ENCODE peak calls at places on chromosomes 6 and 20, in seven cellular contexts. I, M, Z, R, P, B and L are unnamed samples.

GRCh38 chr6:124660185-124660584 is 302.1 kb upstream of the RNF217 start:
- DNase-seq in I (no peak), M (no peak), Z (no peak), R (peak; percentile 76), P (no peak), B (no peak), L (no peak)

GRCh38 chr6:36598739-36599318 is 4.7 kb downstream of the SRSF3 start:
- DNase-seq in I (no peak), M (no peak), Z (no peak), R (no peak), P (no peak), B (no peak), L (no peak)

GRCh38 chr6:116764557-116764960 is 960 bp downstream of the FAM162B start:
- DNase-seq in I (no peak), M (peak; percentile 60), Z (no peak), R (no peak), P (no peak), B (no peak), L (no peak)

GRCh38 chr20:35271904-35272303 is 6.0 kb downstream of the MMP24OS start:
- DNase-seq in I (no peak), M (peak; percentile 66), Z (no peak), R (no peak), P (no peak), B (no peak), L (no peak)

GRCh38 chr6:133774356-133774755 is 114.6 kb upstream of the TCF21 start:
- DNase-seq in I (no peak), M (peak; percentile 70), Z (no peak), R (no peak), P (no peak), B (no peak), L (no peak)

GRCh38 chr6:28474441-28475219 is 31.3 kb upstream of the ZSCAN23 start:
- DNase-seq in I (no peak), M (peak; percentile 92), Z (no peak), R (peak; percentile 87), P (no peak), B (peak; percentile 35), L (no peak)

GRCh38 chr6:138588805-138589434 is 89.6 kb upstream of the NHSL1 start:
- DNase-seq in I (peak; percentile 20), M (peak; percentile 88), Z (peak; percentile 34), R (peak; percentile 87), P (peak; percentile 27), B (peak; percentile 55), L (peak; percentile 36)

GRCh38 chr6:24931296-24931695 is 4.5 kb downstream of the RIPOR2 start:
- DNase-seq in I (no peak), M (no peak), Z (no peak), R (peak; percentile 69), P (no peak), B (no peak), L (no peak)

GRCh38 chr6:31717499-31718222 is 2.5 kb downstream of the LY6G6D start:
- DNase-seq in I (no peak), M (no peak), Z (no peak), R (peak; percentile 71), P (no peak), B (no peak), L (no peak)

GRCh38 chr6:2589171-2589661 is 161.5 kb downstream of the MYLK4 start:
- DNase-seq in I (no peak), M (no peak), Z (no peak), R (no peak), P (no peak), B (no peak), L (no peak)

GRCh38 chr6:165830761-165831160 is 167.7 kb upstream of the PDE10A start:
- DNase-seq in I (no peak), M (no peak), Z (no peak), R (no peak), P (no peak), B (no peak), L (no peak)

GRCh38 chr6:145247677-145248419 is 487.5 kb downstream of the EPM2A start:
- DNase-seq in I (no peak), M (peak; percentile 91), Z (no peak), R (peak; percentile 38), P (no peak), B (no peak), L (no peak)

GRCh38 chr6:33585403-33586107 is 5.5 kb upstream of the BAK1 start:
- DNase-seq in I (peak; percentile 80), M (peak; percentile 86), Z (peak; percentile 58), R (peak; percentile 83), P (peak; percentile 92), B (peak; percentile 22), L (peak; percentile 53)

GRCh38 chr6:90123796-90124195 is 172.8 kb downstream of the BACH2 start:
- DNase-seq in I (no peak), M (peak; percentile 19), Z (no peak), R (no peak), P (no peak), B (no peak), L (no peak)

GRCh38 chr6:97049254-97050004 is 124.9 kb downstream of the KLHL32 start:
- DNase-seq in I (no peak), M (no peak), Z (no peak), R (peak; percentile 71), P (no peak), B (peak; percentile 80), L (no peak)

GRCh38 chr20:48682529-48683385 is 145.0 kb downstream of the PREX1 start:
- DNase-seq in I (no peak), M (peak; percentile 99), Z (peak; percentile 43), R (peak; percentile 95), P (no peak), B (no peak), L (peak; percentile 60)

GRCh38 chr20:19726126-19726525 is 31.9 kb upstream of the RIN2 start:
- DNase-seq in I (no peak), M (peak; percentile 62), Z (no peak), R (no peak), P (no peak), B (no peak), L (no peak)

GRCh38 chr6:41818271-41819054 is 31.0 kb downstream of the TOMM6 start:
- DNase-seq in I (no peak), M (peak; percentile 42), Z (no peak), R (no peak), P (no peak), B (no peak), L (no peak)

GRCh38 chr6:158536084-158536890 is 23.6 kb upstream of the TMEM181 start:
- DNase-seq in I (peak; percentile 58), M (peak; percentile 94), Z (peak; percentile 4), R (peak; percentile 93), P (peak; percentile 72), B (no peak), L (peak; percentile 41)